ENCODE peak calls at places on chromosomes 16 and 17, in nine cellular contexts. One of them, this sample, is unnamed.

GRCh38 chr16:52573365-52574104 is 26.6 kb upstream of the TOX3 start:
- DNase-seq in brain microvascular endothelial cell: no peak
- DNase-seq in PC-3: no peak
- DNase-seq in vagina: no peak
- DNase-seq in RWPE1: no peak
- DNase-seq in pancreas: peak; percentile 47
- DNase-seq in endothelial cell of umbilical vein: no peak
- DNase-seq in mesenchymal stem cell: no peak
- DNase-seq in left lung: no peak
- DNase-seq in this sample: no peak

GRCh38 chr17:51260960-51261958 is 913 bp downstream of the UTP18 start:
- DNase-seq in brain microvascular endothelial cell: no peak
- DNase-seq in PC-3: peak; percentile 70
- DNase-seq in vagina: peak; percentile 88
- DNase-seq in RWPE1: peak; percentile 62
- DNase-seq in pancreas: no peak
- DNase-seq in endothelial cell of umbilical vein: peak; percentile 53
- DNase-seq in mesenchymal stem cell: peak; percentile 42
- DNase-seq in left lung: peak; percentile 73
- DNase-seq in this sample: no peak

GRCh38 chr17:19411641-19412040 is 609 bp downstream of the RNF112 start:
- DNase-seq in brain microvascular endothelial cell: no peak
- DNase-seq in PC-3: no peak
- DNase-seq in vagina: no peak
- DNase-seq in RWPE1: no peak
- DNase-seq in pancreas: no peak
- DNase-seq in endothelial cell of umbilical vein: no peak
- DNase-seq in mesenchymal stem cell: no peak
- DNase-seq in left lung: no peak
- DNase-seq in this sample: no peak

GRCh38 chr17:71033336-71033735 is 864.0 kb downstream of the KCNJ2 start:
- DNase-seq in brain microvascular endothelial cell: no peak
- DNase-seq in PC-3: no peak
- DNase-seq in vagina: no peak
- DNase-seq in RWPE1: no peak
- DNase-seq in pancreas: no peak
- DNase-seq in endothelial cell of umbilical vein: no peak
- DNase-seq in mesenchymal stem cell: no peak
- DNase-seq in left lung: no peak
- DNase-seq in this sample: no peak

GRCh38 chr16:49399594-49400364 is 26.2 kb downstream of the C16orf78 start:
- DNase-seq in brain microvascular endothelial cell: no peak
- DNase-seq in PC-3: no peak
- DNase-seq in vagina: peak; percentile 64
- DNase-seq in RWPE1: no peak
- DNase-seq in pancreas: no peak
- DNase-seq in endothelial cell of umbilical vein: no peak
- DNase-seq in mesenchymal stem cell: no peak
- DNase-seq in left lung: no peak
- DNase-seq in this sample: no peak

GRCh38 chr17:79036609-79037008 is 12.6 kb downstream of the C1QTNF1 start:
- DNase-seq in brain microvascular endothelial cell: peak; percentile 54
- DNase-seq in PC-3: peak; percentile 88
- DNase-seq in vagina: no peak
- DNase-seq in RWPE1: peak; percentile 86
- DNase-seq in pancreas: no peak
- DNase-seq in endothelial cell of umbilical vein: peak; percentile 77
- DNase-seq in mesenchymal stem cell: peak; percentile 91
- DNase-seq in left lung: no peak
- DNase-seq in this sample: peak; percentile 36

GRCh38 chr17:72538921-72539352 is 418.1 kb downstream of the SOX9 start:
- DNase-seq in brain microvascular endothelial cell: no peak
- DNase-seq in PC-3: no peak
- DNase-seq in vagina: no peak
- DNase-seq in RWPE1: no peak
- DNase-seq in pancreas: no peak
- DNase-seq in endothelial cell of umbilical vein: no peak
- DNase-seq in mesenchymal stem cell: no peak
- DNase-seq in left lung: no peak
- DNase-seq in this sample: no peak

GRCh38 chr16:1724491-1724890 is 18.5 kb downstream of the MAPK8IP3 start:
- DNase-seq in brain microvascular endothelial cell: no peak
- DNase-seq in PC-3: no peak
- DNase-seq in vagina: no peak
- DNase-seq in RWPE1: no peak
- DNase-seq in pancreas: no peak
- DNase-seq in endothelial cell of umbilical vein: no peak
- DNase-seq in mesenchymal stem cell: no peak
- DNase-seq in left lung: no peak
- DNase-seq in this sample: no peak

GRCh38 chr16:69725480-69726312 is 664 bp downstream of the NQO1 start:
- DNase-seq in brain microvascular endothelial cell: no peak
- DNase-seq in PC-3: no peak
- DNase-seq in vagina: no peak
- DNase-seq in RWPE1: no peak
- DNase-seq in pancreas: no peak
- DNase-seq in endothelial cell of umbilical vein: no peak
- DNase-seq in mesenchymal stem cell: no peak
- DNase-seq in left lung: no peak
- DNase-seq in this sample: no peak
- H3K27ac ChIP-seq in brain microvascular endothelial cell: peak overlapping the region; percentile 87
- H3K27ac ChIP-seq in PC-3: peak overlapping the region; percentile 100
- H3K27ac ChIP-seq in vagina: peak overlapping the region; percentile 72
- H3K27ac ChIP-seq in RWPE1: peak overlapping the region; percentile 98
- H3K27ac ChIP-seq in pancreas: no peak overlapping the region
- H3K27ac ChIP-seq in endothelial cell of umbilical vein: peak overlapping the region; percentile 68
- H3K27ac ChIP-seq in mesenchymal stem cell: peak overlapping the region; percentile 98
- H3K27ac ChIP-seq in left lung: peak overlapping the region; percentile 88
- H3K27ac ChIP-seq in this sample: peak overlapping the region; percentile 87

DNA sequence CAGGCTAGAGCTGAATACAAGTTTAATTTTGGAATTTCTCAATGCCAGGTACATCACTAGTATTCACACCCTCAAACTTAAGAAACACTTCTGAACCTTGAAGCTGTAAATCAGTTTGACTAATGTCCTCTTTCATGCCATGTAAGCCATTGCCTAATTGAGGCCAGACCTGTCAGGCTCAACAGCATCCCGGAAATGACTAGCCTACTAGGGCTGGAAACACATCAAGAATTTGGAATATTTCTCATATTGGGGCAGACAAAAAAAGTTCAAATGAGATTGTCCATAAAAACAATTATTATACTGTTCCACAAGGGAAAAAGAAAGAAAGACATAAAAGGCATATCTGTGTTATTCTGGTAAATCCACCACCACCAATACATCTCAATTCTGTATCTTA is 1.7 kb downstream of the USP32 start:
- DNase-seq in brain microvascular endothelial cell: peak; percentile 26
- DNase-seq in PC-3: peak; percentile 58
- DNase-seq in vagina: no peak
- DNase-seq in RWPE1: peak; percentile 68
- DNase-seq in pancreas: no peak
- DNase-seq in endothelial cell of umbilical vein: peak; percentile 39
- DNase-seq in mesenchymal stem cell: peak; percentile 39
- DNase-seq in left lung: no peak
- DNase-seq in this sample: no peak
- H3K27ac ChIP-seq in brain microvascular endothelial cell: no peak overlapping the region
- H3K27ac ChIP-seq in PC-3: no peak overlapping the region
- H3K27ac ChIP-seq in vagina: peak overlapping the region; percentile 99
- H3K27ac ChIP-seq in RWPE1: peak overlapping the region; percentile 85
- H3K27ac ChIP-seq in pancreas: no peak overlapping the region
- H3K27ac ChIP-seq in endothelial cell of umbilical vein: peak overlapping the region; percentile 82
- H3K27ac ChIP-seq in mesenchymal stem cell: no peak overlapping the region
- H3K27ac ChIP-seq in left lung: peak overlapping the region; percentile 98
- H3K27ac ChIP-seq in this sample: peak overlapping the region; percentile 90

DNA sequence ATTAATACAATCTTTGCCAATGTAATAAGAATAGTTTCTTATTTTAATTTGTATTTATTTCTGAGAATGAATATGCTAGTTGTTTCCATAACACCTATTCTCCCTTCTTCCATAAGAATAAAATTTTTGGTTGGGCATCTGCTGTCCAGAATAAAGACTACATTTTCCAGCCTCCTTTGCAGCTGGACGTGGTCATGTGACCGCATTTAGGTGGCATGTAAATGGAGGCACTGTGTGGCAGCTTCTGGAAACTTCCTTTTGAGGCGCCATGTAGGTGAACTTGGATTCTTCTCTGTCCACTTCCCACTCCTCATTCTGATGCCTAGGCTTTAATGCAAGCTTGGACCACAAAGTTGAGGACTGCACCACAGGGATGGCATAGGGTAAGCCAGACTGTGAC is 215.4 kb upstream of the AXIN2 start:
- DNase-seq in brain microvascular endothelial cell: no peak
- DNase-seq in PC-3: no peak
- DNase-seq in vagina: no peak
- DNase-seq in RWPE1: no peak
- DNase-seq in pancreas: no peak
- DNase-seq in endothelial cell of umbilical vein: no peak
- DNase-seq in mesenchymal stem cell: no peak
- DNase-seq in left lung: no peak
- DNase-seq in this sample: no peak
- H3K27ac ChIP-seq in brain microvascular endothelial cell: no peak overlapping the region
- H3K27ac ChIP-seq in PC-3: no peak overlapping the region
- H3K27ac ChIP-seq in vagina: no peak overlapping the region
- H3K27ac ChIP-seq in RWPE1: no peak overlapping the region
- H3K27ac ChIP-seq in pancreas: no peak overlapping the region
- H3K27ac ChIP-seq in endothelial cell of umbilical vein: no peak overlapping the region
- H3K27ac ChIP-seq in mesenchymal stem cell: no peak overlapping the region
- H3K27ac ChIP-seq in left lung: no peak overlapping the region
- H3K27ac ChIP-seq in this sample: no peak overlapping the region

GRCh38 chr16:30774367-30775130 is 12.4 kb downstream of the RNF40 start:
- DNase-seq in brain microvascular endothelial cell: no peak
- DNase-seq in PC-3: no peak
- DNase-seq in vagina: no peak
- DNase-seq in RWPE1: no peak
- DNase-seq in pancreas: no peak
- DNase-seq in endothelial cell of umbilical vein: no peak
- DNase-seq in mesenchymal stem cell: no peak
- DNase-seq in left lung: no peak
- DNase-seq in this sample: no peak
- H3K27ac ChIP-seq in brain microvascular endothelial cell: no peak overlapping the region
- H3K27ac ChIP-seq in PC-3: no peak overlapping the region
- H3K27ac ChIP-seq in vagina: peak overlapping the region; percentile 74
- H3K27ac ChIP-seq in RWPE1: peak overlapping the region; percentile 95
- H3K27ac ChIP-seq in pancreas: peak overlapping the region; percentile 80
- H3K27ac ChIP-seq in endothelial cell of umbilical vein: no peak overlapping the region
- H3K27ac ChIP-seq in mesenchymal stem cell: peak overlapping the region; percentile 21
- H3K27ac ChIP-seq in left lung: peak overlapping the region; percentile 89
- H3K27ac ChIP-seq in this sample: peak overlapping the region; percentile 78

GRCh38 chr16:17348826-17349225 is 121.9 kb downstream of the XYLT1 start:
- DNase-seq in brain microvascular endothelial cell: no peak
- DNase-seq in PC-3: no peak
- DNase-seq in vagina: no peak
- DNase-seq in RWPE1: no peak
- DNase-seq in pancreas: no peak
- DNase-seq in endothelial cell of umbilical vein: no peak
- DNase-seq in mesenchymal stem cell: no peak
- DNase-seq in left lung: no peak
- DNase-seq in this sample: no peak

GRCh38 chr16:17347624-17348023 is 123.1 kb downstream of the XYLT1 start:
- DNase-seq in brain microvascular endothelial cell: no peak
- DNase-seq in PC-3: no peak
- DNase-seq in vagina: no peak
- DNase-seq in RWPE1: no peak
- DNase-seq in pancreas: no peak
- DNase-seq in endothelial cell of umbilical vein: no peak
- DNase-seq in mesenchymal stem cell: no peak
- DNase-seq in left lung: no peak
- DNase-seq in this sample: no peak

GRCh38 chr16:17346441-17346773 is 124.4 kb downstream of the XYLT1 start:
- DNase-seq in brain microvascular endothelial cell: no peak
- DNase-seq in PC-3: no peak
- DNase-seq in vagina: no peak
- DNase-seq in RWPE1: no peak
- DNase-seq in pancreas: no peak
- DNase-seq in endothelial cell of umbilical vein: no peak
- DNase-seq in mesenchymal stem cell: no peak
- DNase-seq in left lung: no peak
- DNase-seq in this sample: no peak

GRCh38 chr16:17346774-17347569 is 123.8 kb downstream of the XYLT1 start:
- DNase-seq in brain microvascular endothelial cell: no peak
- DNase-seq in PC-3: no peak
- DNase-seq in vagina: no peak
- DNase-seq in RWPE1: no peak
- DNase-seq in pancreas: no peak
- DNase-seq in endothelial cell of umbilical vein: no peak
- DNase-seq in mesenchymal stem cell: no peak
- DNase-seq in left lung: no peak
- DNase-seq in this sample: no peak

GRCh38 chr16:17348042-17348783 is 122.5 kb downstream of the XYLT1 start:
- DNase-seq in brain microvascular endothelial cell: no peak
- DNase-seq in PC-3: no peak
- DNase-seq in vagina: no peak
- DNase-seq in RWPE1: no peak
- DNase-seq in pancreas: no peak
- DNase-seq in endothelial cell of umbilical vein: no peak
- DNase-seq in mesenchymal stem cell: no peak
- DNase-seq in left lung: no peak
- DNase-seq in this sample: no peak
- H3K27ac ChIP-seq in brain microvascular endothelial cell: no peak overlapping the region
- H3K27ac ChIP-seq in PC-3: no peak overlapping the region
- H3K27ac ChIP-seq in vagina: peak overlapping the region; percentile 60
- H3K27ac ChIP-seq in RWPE1: no peak overlapping the region
- H3K27ac ChIP-seq in pancreas: no peak overlapping the region
- H3K27ac ChIP-seq in endothelial cell of umbilical vein: no peak overlapping the region
- H3K27ac ChIP-seq in mesenchymal stem cell: no peak overlapping the region
- H3K27ac ChIP-seq in left lung: peak overlapping the region; percentile 15
- H3K27ac ChIP-seq in this sample: no peak overlapping the region

GRCh38 chr17:64328875-64329405 is 61.7 kb downstream of the PECAM1 start:
- DNase-seq in brain microvascular endothelial cell: no peak
- DNase-seq in PC-3: no peak
- DNase-seq in vagina: no peak
- DNase-seq in RWPE1: no peak
- DNase-seq in pancreas: no peak
- DNase-seq in endothelial cell of umbilical vein: peak; percentile 44
- DNase-seq in mesenchymal stem cell: no peak
- DNase-seq in left lung: no peak
- DNase-seq in this sample: no peak

GRCh38 chr17:64327201-64327930 is 63.3 kb downstream of the PECAM1 start:
- DNase-seq in brain microvascular endothelial cell: no peak
- DNase-seq in PC-3: peak; percentile 67
- DNase-seq in vagina: no peak
- DNase-seq in RWPE1: no peak
- DNase-seq in pancreas: no peak
- DNase-seq in endothelial cell of umbilical vein: peak; percentile 97
- DNase-seq in mesenchymal stem cell: no peak
- DNase-seq in left lung: no peak
- DNase-seq in this sample: no peak

GRCh38 chr17:64326030-64326419 is 63.0 kb upstream of the TEX2 start:
- DNase-seq in brain microvascular endothelial cell: no peak
- DNase-seq in PC-3: no peak
- DNase-seq in vagina: no peak
- DNase-seq in RWPE1: no peak
- DNase-seq in pancreas: no peak
- DNase-seq in endothelial cell of umbilical vein: no peak
- DNase-seq in mesenchymal stem cell: no peak
- DNase-seq in left lung: no peak
- DNase-seq in this sample: no peak

GRCh38 chr17:64328036-64328874 is 62.4 kb downstream of the PECAM1 start:
- DNase-seq in brain microvascular endothelial cell: no peak
- DNase-seq in PC-3: no peak
- DNase-seq in vagina: no peak
- DNase-seq in RWPE1: no peak
- DNase-seq in pancreas: no peak
- DNase-seq in endothelial cell of umbilical vein: peak; percentile 86
- DNase-seq in mesenchymal stem cell: no peak
- DNase-seq in left lung: no peak
- DNase-seq in this sample: no peak

GRCh38 chr17:64326420-64327054 is 63.5 kb upstream of the TEX2 start:
- DNase-seq in brain microvascular endothelial cell: no peak
- DNase-seq in PC-3: peak; percentile 98
- DNase-seq in vagina: peak; percentile 96
- DNase-seq in RWPE1: peak; percentile 24
- DNase-seq in pancreas: no peak
- DNase-seq in endothelial cell of umbilical vein: peak; percentile 77
- DNase-seq in mesenchymal stem cell: peak; percentile 29
- DNase-seq in left lung: peak; percentile 82
- DNase-seq in this sample: no peak
- H3K27ac ChIP-seq in brain microvascular endothelial cell: no peak overlapping the region
- H3K27ac ChIP-seq in PC-3: peak overlapping the region; percentile 97
- H3K27ac ChIP-seq in vagina: peak overlapping the region; percentile 68
- H3K27ac ChIP-seq in RWPE1: peak overlapping the region; percentile 95
- H3K27ac ChIP-seq in pancreas: no peak overlapping the region
- H3K27ac ChIP-seq in endothelial cell of umbilical vein: peak overlapping the region; percentile 95
- H3K27ac ChIP-seq in mesenchymal stem cell: no peak overlapping the region
- H3K27ac ChIP-seq in left lung: peak overlapping the region; percentile 91
- H3K27ac ChIP-seq in this sample: no peak overlapping the region

This sample was measured in epithelial cell of prostate.